ENCODE peak calls at places on chromosomes 11 and 22, in ten cellular contexts. I is heart right ventricle; Q is heart left ventricle; C is lower lobe of right lung; E is IMR-90; N is A549; W is CD4-positive, CD25-positive, alpha-beta regulatory T cell; X is pancreas; F is right cardiac atrium; S is psoas muscle. Y is an unnamed sample. For H3K4me1, the result is how much of the 10 kb centered on the place peaks cover.

GRCh38 chr11:3959015-3959917 is 103.8 kb downstream of the STIM1 start:
- ATAC-seq in I (no peak), Q (no peak), C (no peak), E (peak), N (peak), W (no peak), X (no peak), F (no peak), S (peak), Y (no peak)

GRCh38 chr22:17972385-17973181 is 51.8 kb downstream of the MICAL3 start:
- ATAC-seq in I (peak), Q (peak), C (peak), E (peak), N (peak), W (no peak), X (peak), F (peak), S (peak), Y (peak)

GRCh38 chr11:66113132-66113856 is 43.2 kb downstream of the PACS1 start:
- ATAC-seq in I (no peak), Q (no peak), C (no peak), E (peak), N (peak), W (no peak), X (peak), F (no peak), S (no peak), Y (no peak)

GRCh38 chr11:114280696-114281095 is 15.5 kb upstream of the NNMT start:
- ATAC-seq in I (peak), Q (peak), C (peak), E (peak), N (peak), W (no peak), X (peak), F (peak), S (peak), Y (peak)

GRCh38 chr11:125566235-125566634 is 3.0 kb upstream of the EI24 start:
- ATAC-seq in I (no peak), Q (no peak), C (no peak), E (no peak), N (no peak), W (no peak), X (no peak), F (no peak), S (no peak), Y (no peak)

GRCh38 chr11:111335124-111335535 is 36.8 kb downstream of the POU2AF3 start:
- ATAC-seq in I (no peak), Q (no peak), C (no peak), E (no peak), N (peak), W (no peak), X (peak), F (no peak), S (no peak), Y (no peak)

GRCh38 chr11:65452806-65453490 is 30.4 kb downstream of the NEAT1 start:
- ATAC-seq in I (no peak), Q (no peak), C (no peak), E (peak), N (peak), W (no peak), X (no peak), F (no peak), S (peak), Y (peak)

GRCh38 chr11:76811259-76811658 is 28.1 kb downstream of the TSKU start:
- ATAC-seq in I (no peak), Q (no peak), C (no peak), E (no peak), N (no peak), W (no peak), X (no peak), F (no peak), S (no peak), Y (no peak)

GRCh38 chr11:67381244-67381972 is 8.0 kb upstream of the CLCF1 start:
- ATAC-seq in I (no peak), Q (no peak), C (peak), E (no peak), N (no peak), W (no peak), X (no peak), F (no peak), S (no peak), Y (no peak)

GRCh38 chr11:126310992-126311310 is 7.1 kb downstream of the DCPS start:
- ATAC-seq in I (no peak), Q (peak), C (no peak), E (peak), N (no peak), W (no peak), X (no peak), F (peak), S (no peak), Y (no peak)

GRCh38 chr11:5021996-5022395 is 24.3 kb upstream of the OR52J3 start:
- ATAC-seq in I (no peak), Q (peak), C (no peak), E (no peak), N (no peak), W (no peak), X (no peak), F (no peak), S (no peak), Y (no peak)

GRCh38 chr11:1330473-1330872 is 21.0 kb upstream of the TOLLIP start:
- ATAC-seq in I (no peak), Q (no peak), C (no peak), E (no peak), N (no peak), W (no peak), X (no peak), F (no peak), S (no peak), Y (no peak)

GRCh38 chr22:20008221-20008995 is 8.2 kb downstream of the ARVCF start:
- ATAC-seq in I (no peak), Q (no peak), C (no peak), E (no peak), N (no peak), W (no peak), X (no peak), F (no peak), S (no peak), Y (no peak)

GRCh38 chr11:117670924-117671323 is 126.1 kb downstream of the DSCAML1 start:
- ATAC-seq in I (no peak), Q (no peak), C (peak), E (no peak), N (no peak), W (no peak), X (no peak), F (no peak), S (no peak), Y (no peak)

GRCh38 chr22:39994046-39994565 is 648 bp upstream of the FAM83F start:
- ATAC-seq in I (no peak), Q (no peak), C (no peak), E (no peak), N (no peak), W (peak), X (no peak), F (no peak), S (no peak), Y (no peak)

GRCh38 chr11:122253541-122254317 is 137.7 kb upstream of the BLID start:
- ATAC-seq in I (peak), Q (peak), C (peak), E (peak), N (no peak), W (no peak), X (peak), F (peak), S (no peak), Y (no peak)

GRCh38 chr11:33585564-33585963 is 115.1 kb downstream of the C11orf91 start:
- ATAC-seq in I (no peak), Q (no peak), C (no peak), E (no peak), N (no peak), W (no peak), X (no peak), F (no peak), S (no peak), Y (no peak)

GRCh38 chr11:32987851-32988250 is 27.8 kb upstream of the DEPDC7 start:
- ATAC-seq in I (no peak), Q (no peak), C (no peak), E (no peak), N (no peak), W (no peak), X (no peak), F (no peak), S (no peak), Y (no peak)

GRCh38 chr11:22690891-22691290 is 24.5 kb downstream of the GAS2 start:
- ATAC-seq in I (no peak), Q (no peak), C (no peak), E (no peak), N (no peak), W (peak), X (no peak), F (no peak), S (no peak), Y (no peak)

GRCh38 chr11:81449588-81450155 is 1284.0 kb downstream of the FAM181B start:
- ATAC-seq in I (no peak), Q (no peak), C (no peak), E (no peak), N (no peak), W (no peak), X (no peak), F (no peak), S (no peak), Y (no peak)

GRCh38 chr22:47035443-47035881 is 273.0 kb downstream of the TBC1D22A start:
- ATAC-seq in I (no peak), Q (no peak), C (no peak), E (peak), N (no peak), W (no peak), X (no peak), F (no peak), S (no peak), Y (peak)

GRCh38 chr11:65639623-65640482 is 2.0 kb downstream of the SIPA1 start:
- ATAC-seq in I (no peak), Q (peak), C (peak), E (no peak), N (no peak), W (peak), X (no peak), F (no peak), S (no peak), Y (no peak)

GRCh38 chr11:114724916-114725524 is 46.7 kb downstream of the NXPE2 start:
- ATAC-seq in I (no peak), Q (no peak), C (no peak), E (no peak), N (no peak), W (no peak), X (no peak), F (no peak), S (no peak), Y (no peak)

GRCh38 chr11:61847914-61848581 is 19.9 kb downstream of the FADS2 start:
- ATAC-seq in I (no peak), Q (no peak), C (no peak), E (no peak), N (peak), W (no peak), X (no peak), F (no peak), S (no peak), Y (no peak)

GRCh38 chr11:65242389-65242788 is 19.4 kb upstream of the POLA2 start:
- ATAC-seq in I (no peak), Q (no peak), C (no peak), E (no peak), N (no peak), W (no peak), X (no peak), F (no peak), S (no peak), Y (no peak)

GRCh38 chr11:12189543-12190235 is 79.3 kb downstream of the MICAL2 start:
- ATAC-seq in I (no peak), Q (peak), C (no peak), E (no peak), N (no peak), W (peak), X (no peak), F (no peak), S (no peak), Y (no peak)

GRCh38 chr22:44351685-44352377 is 39.1 kb upstream of the SHISAL1 start:
- ATAC-seq in I (peak), Q (peak), C (no peak), E (peak), N (peak), W (no peak), X (no peak), F (no peak), S (no peak), Y (peak)

GRCh38 chr11:129248618-129249017 is 56.5 kb upstream of the ARHGAP32 start:
- ATAC-seq in I (no peak), Q (no peak), C (no peak), E (peak), N (peak), W (no peak), X (no peak), F (no peak), S (no peak), Y (no peak)

GRCh38 chr11:114416441-114416928 is 16.0 kb downstream of the RBM7 start:
- ATAC-seq in I (no peak), Q (no peak), C (no peak), E (peak), N (no peak), W (no peak), X (no peak), F (peak), S (no peak), Y (no peak)

GRCh38 chr11:58675344-58676155 is 53.1 kb downstream of the CNTF start:
- ATAC-seq in I (peak), Q (peak), C (peak), E (peak), N (peak), W (peak), X (peak), F (peak), S (peak), Y (peak)

GRCh38 chr11:3669128-3669527 is 2.1 kb downstream of the CHRNA10 start:
- ATAC-seq in I (no peak), Q (no peak), C (peak), E (no peak), N (peak), W (no peak), X (no peak), F (no peak), S (no peak), Y (no peak)

GRCh38 chr22:23156286-23156685 is 11.0 kb downstream of the RAB36 start:
- ATAC-seq in I (no peak), Q (no peak), C (no peak), E (no peak), N (peak), W (no peak), X (no peak), F (no peak), S (no peak), Y (no peak)

GRCh38 chr11:130449246-130449990 is 973 bp downstream of the ADAMTS15 start:
- ATAC-seq in I (no peak), Q (no peak), C (peak), E (no peak), N (peak), W (no peak), X (peak), F (peak), S (no peak), Y (no peak)

GRCh38 chr11:125275905-125276634 is 111.5 kb downstream of the PKNOX2 start:
- ATAC-seq in I (peak), Q (peak), C (no peak), E (no peak), N (no peak), W (no peak), X (peak), F (peak), S (no peak), Y (no peak)

GRCh38 chr11:121465709-121466062 is 12.9 kb upstream of the SORL1-AS1 start:
- ATAC-seq in I (no peak), Q (no peak), C (no peak), E (no peak), N (no peak), W (no peak), X (no peak), F (no peak), S (no peak), Y (no peak)

GRCh38 chr11:130847517-130847916 is 68.8 kb downstream of the SNX19 start:
- ATAC-seq in I (no peak), Q (no peak), C (no peak), E (peak), N (peak), W (no peak), X (no peak), F (no peak), S (peak), Y (no peak)

GRCh38 chr11:104905271-104905670 is 7.0 kb upstream of the CASP12 start:
- ATAC-seq in I (no peak), Q (no peak), C (no peak), E (no peak), N (no peak), W (no peak), X (no peak), F (no peak), S (no peak), Y (no peak)

GRCh38 chr22:21020802-21021429 is 6.0 kb downstream of the P2RX6 start:
- ATAC-seq in I (no peak), Q (no peak), C (no peak), E (peak), N (peak), W (peak), X (no peak), F (no peak), S (peak), Y (no peak)

GRCh38 chr22:16959345-16959930 is 48.6 kb downstream of the GAB4 start:
- ATAC-seq in I (no peak), Q (no peak), C (no peak), E (no peak), N (no peak), W (no peak), X (no peak), F (no peak), S (no peak), Y (no peak)
- H3K4me1 ChIP-seq in I (under half), Q (under half), C (under half), E (under half), N (under half), W (under half), X (under half), F (under half), S (under half), Y (under half)

GRCh38 chr11:34671946-34672345 is 51.1 kb downstream of the EHF start:
- ATAC-seq in I (no peak), Q (no peak), C (no peak), E (no peak), N (no peak), W (no peak), X (no peak), F (no peak), S (no peak), Y (no peak)

GRCh38 chr11:34671117-34671516 is 50.2 kb downstream of the EHF start:
- ATAC-seq in I (no peak), Q (no peak), C (no peak), E (no peak), N (no peak), W (no peak), X (no peak), F (no peak), S (no peak), Y (no peak)

GRCh38 chr11:34668583-34669053 is 47.7 kb downstream of the EHF start:
- ATAC-seq in I (no peak), Q (no peak), C (no peak), E (no peak), N (no peak), W (no peak), X (no peak), F (no peak), S (no peak), Y (no peak)

GRCh38 chr11:34667810-34668582 is 47.1 kb downstream of the EHF start:
- ATAC-seq in I (no peak), Q (no peak), C (no peak), E (no peak), N (peak), W (no peak), X (peak), F (no peak), S (peak), Y (no peak)

GRCh38 chr11:34669458-34669857 is 48.6 kb downstream of the EHF start:
- ATAC-seq in I (no peak), Q (no peak), C (no peak), E (peak), N (no peak), W (no peak), X (no peak), F (no peak), S (no peak), Y (no peak)
- H3K27ac ChIP-seq in I (no peak), Q (no peak), C (no peak), E (no peak), N (peak), W (no peak), X (no peak), F (no peak), S (no peak), Y (no peak)

GRCh38 chr11:16909375-16910035 is 104.7 kb downstream of the PLEKHA7 start:
- ATAC-seq in I (no peak), Q (no peak), C (no peak), E (no peak), N (peak), W (no peak), X (no peak), F (no peak), S (no peak), Y (no peak)
- H3K4me1 ChIP-seq in I (under half), Q (under half), C (under half), E (under half), N (under half), W (under half), X (under half), F (under half), S (under half), Y (under half)

GRCh38 chr11:124114942-124115781 is at the start of gene VWA5A:
- ATAC-seq in I (peak), Q (peak), C (peak), E (peak), N (peak), W (peak), X (peak), F (peak), S (peak), Y (peak)
- H3K27ac ChIP-seq in I (no peak), Q (no peak), C (peak), E (peak), N (peak), W (peak), X (peak), F (no peak), S (no peak), Y (peak)

GRCh38 chr11:72719551-72719950 is 32.7 kb downstream of the ARAP1 start:
- ATAC-seq in I (no peak), Q (peak), C (no peak), E (no peak), N (no peak), W (no peak), X (no peak), F (no peak), S (no peak), Y (no peak)
- H3K4me1 ChIP-seq in I (half or more), Q (half or more), C (half or more), E (under half), N (under half), W (half or more), X (under half), F (under half), S (under half), Y (half or more)

DNA sequence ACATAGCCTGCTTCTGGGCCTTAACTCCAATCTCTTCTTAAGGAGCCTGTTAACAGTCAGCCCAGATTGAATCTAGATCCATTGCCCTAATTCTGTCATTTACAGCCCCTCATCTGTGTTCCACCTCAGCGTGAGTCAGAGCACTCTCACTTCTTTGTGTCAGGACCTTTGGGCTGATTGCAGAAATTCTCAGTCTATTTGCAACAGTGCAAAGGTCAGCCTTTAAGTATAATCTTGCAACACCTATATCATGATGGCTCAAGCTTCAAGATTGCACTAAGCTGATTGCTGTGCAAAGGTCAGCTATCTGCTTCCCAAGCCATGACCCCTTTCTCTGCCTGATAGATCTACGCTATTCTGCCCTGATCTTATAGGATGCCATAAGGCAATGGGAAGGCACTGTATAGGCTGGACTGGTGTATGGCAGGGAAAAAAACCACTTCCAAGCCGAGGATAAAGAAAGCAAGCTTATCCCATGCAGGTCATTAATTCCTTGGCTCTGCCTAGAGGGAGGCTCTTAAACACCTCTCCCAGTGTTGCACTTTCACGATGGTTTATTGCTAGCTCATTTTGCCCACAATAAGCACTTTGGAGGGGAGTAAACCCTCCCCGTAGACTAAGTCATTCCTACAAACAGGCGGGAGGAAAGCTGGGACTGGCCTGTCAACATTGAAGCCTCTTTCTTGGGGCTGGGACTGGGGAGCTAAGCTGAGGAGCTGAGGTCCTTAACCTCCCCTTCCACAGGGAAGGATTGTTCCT is 100.6 kb downstream of the RRAS2 start:
- ATAC-seq in I (no peak), Q (no peak), C (peak), E (peak), N (peak), W (no peak), X (no peak), F (no peak), S (no peak), Y (peak)
- H3K27ac ChIP-seq in I (no peak), Q (no peak), C (no peak), E (no peak), N (peak), W (no peak), X (no peak), F (no peak), S (no peak), Y (no peak)

GRCh38 chr22:49406047-49406650 is 421.5 kb downstream of the BRD1 start:
- ATAC-seq in I (no peak), Q (no peak), C (no peak), E (no peak), N (no peak), W (no peak), X (no peak), F (no peak), S (no peak), Y (no peak)

GRCh38 chr22:49405590-49405989 is 422.1 kb downstream of the BRD1 start:
- ATAC-seq in I (no peak), Q (no peak), C (no peak), E (no peak), N (no peak), W (no peak), X (no peak), F (no peak), S (no peak), Y (no peak)

GRCh38 chr22:49404576-49405199 is 423.0 kb downstream of the BRD1 start:
- ATAC-seq in I (no peak), Q (no peak), C (no peak), E (no peak), N (no peak), W (no peak), X (no peak), F (no peak), S (no peak), Y (no peak)

GRCh38 chr22:49408102-49408836 is 419.4 kb downstream of the BRD1 start:
- ATAC-seq in I (no peak), Q (no peak), C (no peak), E (no peak), N (no peak), W (no peak), X (no peak), F (no peak), S (no peak), Y (no peak)

GRCh38 chr22:49406879-49407587 is 420.6 kb downstream of the BRD1 start:
- ATAC-seq in I (no peak), Q (no peak), C (peak), E (no peak), N (no peak), W (no peak), X (no peak), F (no peak), S (no peak), Y (no peak)
- H3K4me1 ChIP-seq in I (under half), Q (under half), C (under half), E (under half), N (under half), W (under half), X (under half), F (under half), S (under half), Y (under half)

GRCh38 chr11:36452231-36452630 is 57.8 kb downstream of the TRAF6 start:
- ATAC-seq in I (no peak), Q (no peak), C (no peak), E (no peak), N (no peak), W (no peak), X (no peak), F (no peak), S (no peak), Y (no peak)
- H3K27ac ChIP-seq in I (no peak), Q (no peak), C (no peak), E (peak), N (peak), W (no peak), X (no peak), F (no peak), S (no peak), Y (no peak)

GRCh38 chr11:79417069-79417920 is 23.5 kb downstream of the TENM4 start:
- ATAC-seq in I (no peak), Q (no peak), C (peak), E (no peak), N (no peak), W (no peak), X (no peak), F (no peak), S (no peak), Y (no peak)
- H3K4me1 ChIP-seq in I (under half), Q (under half), C (under half), E (under half), N (under half), W (under half), X (under half), F (under half), S (under half), Y (under half)

Y was measured in gastroesophageal sphincter.